ENCODE peak calls at places on chromosome 11, in eight cellular contexts. H is heart left ventricle, L is BJ, G is Caco-2, F is tibial artery, I is BE2C, J is HL-60, V is dorsolateral prefrontal cortex. X is an unnamed sample.

GRCh38 chr11:34940026-34940677 is 23.7 kb downstream of the PDHX start:
- DNase-seq in H (no peak), L (no peak), G (no peak), F (no peak), I (no peak), J (no peak), V (no peak), X (no peak)

GRCh38 chr11:118618991-118619375 is 11.6 kb downstream of the PHLDB1 start:
- DNase-seq in H (peak), L (peak), G (no peak), F (peak), I (no peak), J (no peak), V (no peak), X (peak)

GRCh38 chr11:77411717-77412441 is 62.0 kb downstream of the PAK1 start:
- DNase-seq in H (peak), L (peak), G (no peak), F (peak), I (peak), J (peak), V (peak), X (peak)

GRCh38 chr11:2287102-2287501 is 14.6 kb downstream of the C11orf21 start:
- DNase-seq in H (no peak), L (no peak), G (no peak), F (peak), I (peak), J (no peak), V (no peak), X (no peak)

GRCh38 chr11:27621440-27622161 is 78.7 kb downstream of the BDNF start:
- DNase-seq in H (peak), L (peak), G (no peak), F (no peak), I (no peak), J (no peak), V (no peak), X (peak)

GRCh38 chr11:123268118-123268517 is 73.1 kb upstream of the CLMP start:
- DNase-seq in H (no peak), L (no peak), G (no peak), F (no peak), I (no peak), J (no peak), V (no peak), X (no peak)

GRCh38 chr11:6875761-6876160 is 664 bp upstream of the OR10A4 start:
- DNase-seq in H (no peak), L (no peak), G (no peak), F (no peak), I (no peak), J (no peak), V (no peak), X (no peak)

GRCh38 chr11:118338637-118339061 is 3.9 kb downstream of the CD3D start:
- DNase-seq in H (peak), L (no peak), G (peak), F (no peak), I (no peak), J (peak), V (no peak), X (no peak)

GRCh38 chr11:27532652-27533325 is 26.2 kb upstream of the LIN7C start:
- DNase-seq in H (no peak), L (no peak), G (no peak), F (no peak), I (no peak), J (no peak), V (no peak), X (peak)

DNA sequence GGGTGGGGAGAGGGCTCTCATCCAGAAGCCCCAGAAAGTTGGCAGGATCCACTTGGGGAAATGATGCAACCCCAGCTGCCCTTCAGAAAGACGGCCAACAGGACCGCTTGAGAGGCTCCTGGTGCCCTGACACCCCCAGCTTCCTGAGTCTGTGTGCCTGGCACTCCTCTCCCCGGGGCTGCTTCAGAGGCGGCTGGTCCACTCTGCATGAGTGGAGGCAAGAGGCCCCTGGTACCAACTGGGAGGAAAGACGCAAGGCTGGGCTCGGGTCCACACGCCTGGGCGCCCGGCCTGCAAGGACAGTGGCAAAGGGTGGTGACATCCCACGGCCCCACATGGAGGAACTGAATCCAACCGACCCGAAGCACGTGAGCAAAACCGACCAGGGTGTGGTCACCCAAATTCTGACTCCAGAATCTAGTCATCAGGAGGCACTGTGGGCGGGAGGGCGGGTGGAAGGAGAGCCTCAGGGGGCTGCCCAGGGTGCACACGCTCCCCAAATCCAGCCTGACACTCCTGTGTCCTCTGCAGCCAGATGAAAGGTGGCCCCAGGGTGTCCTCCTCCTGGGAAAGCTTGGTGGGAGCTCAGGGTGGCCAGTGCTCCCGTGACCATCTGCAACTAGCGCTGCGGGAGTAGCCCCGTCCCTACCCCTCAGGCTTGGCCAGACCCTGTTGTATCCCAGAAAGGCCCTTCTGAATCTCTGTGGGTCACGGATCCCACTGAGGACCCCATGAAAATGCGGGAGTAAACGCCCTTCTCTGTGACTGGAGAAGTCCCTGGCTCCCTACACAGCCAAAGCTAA is 3.7 kb downstream of the RNH1 start:
- DNase-seq in H (peak), L (no peak), G (no peak), F (peak), I (no peak), J (peak), V (peak), X (peak)
- H3K4me3 ChIP-seq in H (peak), L (peak), G (no peak), F (peak), I (peak), J (peak), V (peak), X (peak)

GRCh38 chr11:48033918-48034341 is 53.6 kb downstream of the PTPRJ start:
- DNase-seq in H (no peak), L (no peak), G (no peak), F (no peak), I (no peak), J (no peak), V (no peak), X (no peak)

GRCh38 chr11:48028909-48029685 is 48.7 kb downstream of the PTPRJ start:
- DNase-seq in H (no peak), L (no peak), G (no peak), F (no peak), I (no peak), J (no peak), V (no peak), X (no peak)

GRCh38 chr11:48031602-48032001 is 51.2 kb downstream of the PTPRJ start:
- DNase-seq in H (no peak), L (no peak), G (no peak), F (no peak), I (no peak), J (no peak), V (no peak), X (no peak)

GRCh38 chr11:48025983-48026340 is 45.6 kb downstream of the PTPRJ start:
- DNase-seq in H (no peak), L (no peak), G (no peak), F (no peak), I (no peak), J (no peak), V (no peak), X (no peak)

GRCh38 chr11:48029686-48030279 is 49.4 kb downstream of the PTPRJ start:
- DNase-seq in H (no peak), L (no peak), G (no peak), F (no peak), I (no peak), J (no peak), V (no peak), X (no peak)
- H3K4me3 ChIP-seq in H (no peak), L (no peak), G (no peak), F (no peak), I (no peak), J (no peak), V (peak), X (no peak)

GRCh38 chr11:455566-456147 is 5.6 kb downstream of the PTDSS2 start:
- DNase-seq in H (peak), L (no peak), G (no peak), F (no peak), I (no peak), J (no peak), V (no peak), X (no peak)

GRCh38 chr11:454801-455565 is 4.9 kb downstream of the PTDSS2 start:
- DNase-seq in H (no peak), L (no peak), G (no peak), F (no peak), I (no peak), J (no peak), V (no peak), X (no peak)

GRCh38 chr11:459511-460220 is 9.6 kb downstream of the PTDSS2 start:
- DNase-seq in H (no peak), L (no peak), G (no peak), F (no peak), I (no peak), J (no peak), V (no peak), X (no peak)

GRCh38 chr11:456533-456932 is 6.5 kb downstream of the PTDSS2 start:
- DNase-seq in H (peak), L (no peak), G (no peak), F (no peak), I (no peak), J (no peak), V (no peak), X (no peak)

GRCh38 chr11:457071-457760 is 7.1 kb downstream of the PTDSS2 start:
- DNase-seq in H (no peak), L (no peak), G (no peak), F (no peak), I (no peak), J (no peak), V (no peak), X (no peak)
- H3K4me3 ChIP-seq in H (no peak), L (no peak), G (no peak), F (no peak), I (no peak), J (no peak), V (no peak), X (no peak)

GRCh38 chr11:69442807-69443137 is 38.7 kb upstream of the LINC01488 start:
- DNase-seq in H (peak), L (peak), G (peak), F (peak), I (no peak), J (no peak), V (no peak), X (peak)

GRCh38 chr11:69443968-69444364 is 37.5 kb upstream of the LINC01488 start:
- DNase-seq in H (peak), L (no peak), G (no peak), F (peak), I (no peak), J (no peak), V (no peak), X (peak)

GRCh38 chr11:69442012-69442806 is 39.3 kb upstream of the LINC01488 start:
- DNase-seq in H (no peak), L (no peak), G (no peak), F (peak), I (no peak), J (no peak), V (no peak), X (no peak)

GRCh38 chr11:69444381-69445130 is 36.9 kb upstream of the LINC01488 start:
- DNase-seq in H (peak), L (peak), G (peak), F (peak), I (no peak), J (peak), V (no peak), X (peak)

GRCh38 chr11:69443138-69443967 is 38.1 kb upstream of the LINC01488 start:
- DNase-seq in H (peak), L (peak), G (peak), F (peak), I (peak), J (peak), V (peak), X (peak)
- H3K4me3 ChIP-seq in H (peak), L (peak), G (peak), F (peak), I (peak), J (peak), V (peak), X (peak)

GRCh38 chr11:42311944-42312343 is 852.5 kb upstream of the LRRC4C start:
- DNase-seq in H (no peak), L (no peak), G (no peak), F (no peak), I (no peak), J (no peak), V (no peak), X (no peak)

GRCh38 chr11:42319926-42320325 is 860.5 kb upstream of the LRRC4C start:
- DNase-seq in H (no peak), L (no peak), G (no peak), F (no peak), I (no peak), J (no peak), V (no peak), X (no peak)

GRCh38 chr11:42311504-42311903 is 852.1 kb upstream of the LRRC4C start:
- DNase-seq in H (peak), L (no peak), G (no peak), F (no peak), I (peak), J (peak), V (no peak), X (no peak)

GRCh38 chr11:42315267-42315666 is 855.8 kb upstream of the LRRC4C start:
- DNase-seq in H (no peak), L (no peak), G (no peak), F (no peak), I (no peak), J (no peak), V (no peak), X (peak)

GRCh38 chr11:42315846-42316245 is 856.4 kb upstream of the LRRC4C start:
- DNase-seq in H (no peak), L (no peak), G (no peak), F (no peak), I (no peak), J (no peak), V (no peak), X (no peak)
- H3K4me3 ChIP-seq in H (no peak), L (no peak), G (no peak), F (no peak), I (no peak), J (no peak), V (no peak), X (no peak)

GRCh38 chr11:113901141-113901540 is 3.5 kb upstream of the HTR3B start:
- DNase-seq in H (no peak), L (no peak), G (no peak), F (no peak), I (no peak), J (no peak), V (no peak), X (no peak)
- H3K4me3 ChIP-seq in H (no peak), L (no peak), G (no peak), F (no peak), I (no peak), J (no peak), V (no peak), X (no peak)

GRCh38 chr11:75554258-75555022 is 7.6 kb upstream of the SERPINH1 start:
- DNase-seq in H (peak), L (peak), G (peak), F (peak), I (peak), J (no peak), V (peak), X (peak)

GRCh38 chr11:75555079-75555811 is 6.8 kb upstream of the SERPINH1 start:
- DNase-seq in H (peak), L (no peak), G (no peak), F (no peak), I (no peak), J (no peak), V (no peak), X (no peak)

GRCh38 chr11:75553182-75553581 is 8.9 kb upstream of the SERPINH1 start:
- DNase-seq in H (no peak), L (no peak), G (no peak), F (no peak), I (no peak), J (no peak), V (no peak), X (no peak)

GRCh38 chr11:75557649-75558494 is 4.2 kb upstream of the SERPINH1 start:
- DNase-seq in H (peak), L (peak), G (no peak), F (peak), I (no peak), J (no peak), V (no peak), X (peak)

GRCh38 chr11:75553889-75554257 is 8.2 kb upstream of the SERPINH1 start:
- DNase-seq in H (no peak), L (no peak), G (no peak), F (no peak), I (no peak), J (no peak), V (no peak), X (no peak)
- H3K4me3 ChIP-seq in H (peak), L (no peak), G (no peak), F (peak), I (peak), J (no peak), V (peak), X (peak)

GRCh38 chr11:1224109-1224485 is 1.2 kb downstream of the MUC5B start:
- DNase-seq in H (peak), L (no peak), G (no peak), F (peak), I (peak), J (no peak), V (no peak), X (no peak)
- H3K4me3 ChIP-seq in H (no peak), L (no peak), G (no peak), F (no peak), I (no peak), J (no peak), V (no peak), X (no peak)

GRCh38 chr11:86806903-86807302 is 6.6 kb downstream of the PRSS23 start:
- DNase-seq in H (no peak), L (no peak), G (no peak), F (no peak), I (no peak), J (no peak), V (no peak), X (no peak)

GRCh38 chr11:86803641-86804040 is 3.3 kb downstream of the PRSS23 start:
- DNase-seq in H (no peak), L (no peak), G (no peak), F (no peak), I (no peak), J (no peak), V (no peak), X (no peak)

GRCh38 chr11:86805873-86806310 is 5.5 kb downstream of the PRSS23 start:
- DNase-seq in H (no peak), L (no peak), G (no peak), F (no peak), I (no peak), J (no peak), V (no peak), X (no peak)

GRCh38 chr11:86803136-86803535 is 2.8 kb downstream of the PRSS23 start:
- DNase-seq in H (no peak), L (no peak), G (no peak), F (no peak), I (no peak), J (no peak), V (no peak), X (no peak)

GRCh38 chr11:86804871-86805415 is 4.6 kb downstream of the PRSS23 start:
- DNase-seq in H (no peak), L (no peak), G (no peak), F (no peak), I (no peak), J (no peak), V (no peak), X (no peak)
- H3K4me3 ChIP-seq in H (no peak), L (no peak), G (no peak), F (no peak), I (no peak), J (no peak), V (no peak), X (no peak)

DNA sequence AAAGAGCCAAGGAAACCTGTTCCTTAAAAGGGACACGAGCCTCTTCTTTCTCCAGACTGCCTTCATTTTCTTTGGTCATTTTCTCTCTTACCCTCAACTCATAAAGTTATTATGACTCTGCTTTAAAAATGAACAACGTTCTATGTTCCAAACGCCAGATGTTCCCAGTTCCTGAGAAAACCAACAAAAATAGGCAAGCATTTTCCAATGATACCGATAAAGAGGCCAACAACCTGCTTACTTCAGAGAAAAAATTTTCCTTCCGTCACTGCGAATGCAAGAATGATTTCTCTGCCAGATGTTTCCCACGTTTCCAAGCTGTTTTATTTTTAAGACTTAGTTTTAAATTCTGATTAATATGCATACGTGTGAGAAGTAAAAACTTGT is 315 bp upstream of the TRPC6 start:
- DNase-seq in H (no peak), L (no peak), G (no peak), F (no peak), I (no peak), J (no peak), V (no peak), X (no peak)
- H3K4me3 ChIP-seq in H (peak), L (peak), G (no peak), F (peak), I (no peak), J (no peak), V (peak), X (peak)